ENCODE peak calls at places on chromosomes 2 and 18, in nine cellular contexts. Z is omental fat pad; O is RPMI7951; E is activated naive CD8-positive, alpha-beta T cell treated with anti-CD3 and anti-CD28 coated beads, Interleukin-2, amount 50 U/mL, for 24 hours; N is nephron progenitor cell; W is left cardiac atrium; U is NCI-H1694; C is left lung; X is Right ventricle myocardium superior. V is an unnamed sample.

GRCh38 chr2:235551965-235552364 is 58.1 kb downstream of the AGAP1 start:
- DNase-seq in Z (no peak), O (peak), E (no peak), N (peak), W (peak), U (peak), C (no peak), X (peak), V (peak)

GRCh38 chr2:215773728-215774127 is 239.6 kb downstream of the MREG start:
- DNase-seq in Z (no peak), O (peak), E (no peak), N (no peak), W (peak), U (no peak), C (peak), X (no peak), V (peak)

GRCh38 chr2:240125749-240126148 is 10.4 kb downstream of the COPS9 start:
- DNase-seq in Z (no peak), O (no peak), E (no peak), N (no peak), W (no peak), U (no peak), C (no peak), X (peak), V (peak)

GRCh38 chr2:207223051-207223450 is 57.3 kb upstream of the KLF7 start:
- DNase-seq in Z (no peak), O (peak), E (peak), N (no peak), W (no peak), U (no peak), C (no peak), X (no peak), V (no peak)

GRCh38 chr2:156430236-156430977 is 5.8 kb upstream of the GPD2 start:
- DNase-seq in Z (no peak), O (peak), E (no peak), N (no peak), W (no peak), U (no peak), C (no peak), X (no peak), V (no peak)

GRCh38 chr2:131023758-131024157 is 69.5 kb downstream of the FAM168B start:
- DNase-seq in Z (no peak), O (no peak), E (no peak), N (no peak), W (no peak), U (no peak), C (no peak), X (no peak), V (no peak)

GRCh38 chr18:35076556-35076955 is 35.3 kb downstream of the MAPRE2 start:
- DNase-seq in Z (no peak), O (peak), E (no peak), N (no peak), W (no peak), U (no peak), C (no peak), X (no peak), V (no peak)

GRCh38 chr18:12828116-12829051 is 55.7 kb downstream of the PTPN2 start:
- DNase-seq in Z (no peak), O (no peak), E (no peak), N (no peak), W (no peak), U (no peak), C (no peak), X (no peak), V (no peak)

GRCh38 chr2:197322729-197323720 is 12.4 kb upstream of the ANKRD44 start:
- DNase-seq in Z (no peak), O (no peak), E (no peak), N (no peak), W (no peak), U (no peak), C (no peak), X (no peak), V (no peak)

GRCh38 chr2:212908031-212908430 is 243.4 kb downstream of the IKZF2 start:
- DNase-seq in Z (no peak), O (no peak), E (no peak), N (no peak), W (no peak), U (no peak), C (no peak), X (no peak), V (no peak)

GRCh38 chr2:120398051-120398960 is 52.4 kb downstream of the INHBB start:
- DNase-seq in Z (no peak), O (peak), E (no peak), N (no peak), W (peak), U (no peak), C (no peak), X (peak), V (no peak)

GRCh38 chr2:39435254-39435653 is 1.8 kb downstream of the MAP4K3 start:
- DNase-seq in Z (no peak), O (no peak), E (no peak), N (peak), W (no peak), U (no peak), C (no peak), X (no peak), V (no peak)

GRCh38 chr18:2901405-2901989 is 54.7 kb downstream of the EMILIN2 start:
- DNase-seq in Z (no peak), O (no peak), E (no peak), N (no peak), W (no peak), U (no peak), C (peak), X (peak), V (no peak)

GRCh38 chr2:14975401-14975800 is 342.9 kb downstream of the LRATD1 start:
- DNase-seq in Z (no peak), O (no peak), E (no peak), N (no peak), W (no peak), U (no peak), C (no peak), X (no peak), V (no peak)

V was measured in lower lobe of right lung.